ENCODE peak calls at places on chromosomes 2 and 18, in seven cellular contexts. B, P, R, C, S, M and T are unnamed samples.

GRCh38 chr2:18987592-18988073 is 370.8 kb downstream of the OSR1 start:
- DNase-seq in B (peak; percentile 58), P (peak; percentile 77), R (no peak), C (no peak), S (peak; percentile 90), M (peak; percentile 93), T (peak; percentile 76)

GRCh38 chr2:22397847-22398246 is 987.1 kb upstream of the KLHL29 start:
- DNase-seq in B (no peak), P (no peak), R (no peak), C (no peak), S (no peak), M (no peak), T (no peak)

GRCh38 chr18:35753306-35753910 is 171.9 kb downstream of the GALNT1 start:
- DNase-seq in B (no peak), P (no peak), R (no peak), C (no peak), S (peak; percentile 84), M (no peak), T (no peak)

GRCh38 chr2:128560718-128561117 is 242.1 kb upstream of the HS6ST1 start:
- DNase-seq in B (no peak), P (no peak), R (no peak), C (no peak), S (no peak), M (no peak), T (no peak)

GRCh38 chr2:98457045-98457696 is 12.5 kb downstream of the INPP4A start:
- DNase-seq in B (no peak), P (no peak), R (no peak), C (no peak), S (peak; percentile 92), M (peak; percentile 17), T (no peak)

GRCh38 chr18:69172046-69172445 is 228.6 kb upstream of the DOK6 start:
- DNase-seq in B (no peak), P (no peak), R (no peak), C (no peak), S (peak; percentile 64), M (no peak), T (no peak)

GRCh38 chr2:74226648-74227213 is 28.3 kb downstream of the MTHFD2 start:
- DNase-seq in B (peak; percentile 52), P (no peak), R (no peak), C (no peak), S (peak; percentile 9), M (no peak), T (no peak)

GRCh38 chr18:28855524-28855923 is 678.6 kb upstream of the CDH2 start:
- DNase-seq in B (no peak), P (no peak), R (no peak), C (no peak), S (peak; percentile 48), M (no peak), T (no peak)

GRCh38 chr2:150909613-150910012 is 352.1 kb downstream of the RBM43 start:
- DNase-seq in B (no peak), P (no peak), R (no peak), C (no peak), S (no peak), M (no peak), T (no peak)

GRCh38 chr2:240840435-240841060 is 20.5 kb upstream of the KIF1A start:
- DNase-seq in B (no peak), P (peak; percentile 88), R (peak; percentile 15), C (peak; percentile 80), S (peak; percentile 51), M (peak; percentile 23), T (peak; percentile 69)

GRCh38 chr2:218270721-218271486 is 585 bp downstream of the PNKD start:
- DNase-seq in B (no peak), P (peak; percentile 52), R (no peak), C (no peak), S (no peak), M (no peak), T (no peak)

GRCh38 chr2:218271865-218272530 is 1.7 kb downstream of the PNKD start:
- DNase-seq in B (no peak), P (no peak), R (no peak), C (no peak), S (no peak), M (no peak), T (no peak)

GRCh38 chr2:218271487-218271797 is 1.1 kb downstream of the PNKD start:
- DNase-seq in B (no peak), P (peak; percentile 38), R (no peak), C (no peak), S (peak; percentile 56), M (no peak), T (no peak)

GRCh38 chr2:218273908-218274249 is 3.6 kb downstream of the PNKD start:
- DNase-seq in B (no peak), P (no peak), R (no peak), C (no peak), S (no peak), M (no peak), T (no peak)

DNA sequence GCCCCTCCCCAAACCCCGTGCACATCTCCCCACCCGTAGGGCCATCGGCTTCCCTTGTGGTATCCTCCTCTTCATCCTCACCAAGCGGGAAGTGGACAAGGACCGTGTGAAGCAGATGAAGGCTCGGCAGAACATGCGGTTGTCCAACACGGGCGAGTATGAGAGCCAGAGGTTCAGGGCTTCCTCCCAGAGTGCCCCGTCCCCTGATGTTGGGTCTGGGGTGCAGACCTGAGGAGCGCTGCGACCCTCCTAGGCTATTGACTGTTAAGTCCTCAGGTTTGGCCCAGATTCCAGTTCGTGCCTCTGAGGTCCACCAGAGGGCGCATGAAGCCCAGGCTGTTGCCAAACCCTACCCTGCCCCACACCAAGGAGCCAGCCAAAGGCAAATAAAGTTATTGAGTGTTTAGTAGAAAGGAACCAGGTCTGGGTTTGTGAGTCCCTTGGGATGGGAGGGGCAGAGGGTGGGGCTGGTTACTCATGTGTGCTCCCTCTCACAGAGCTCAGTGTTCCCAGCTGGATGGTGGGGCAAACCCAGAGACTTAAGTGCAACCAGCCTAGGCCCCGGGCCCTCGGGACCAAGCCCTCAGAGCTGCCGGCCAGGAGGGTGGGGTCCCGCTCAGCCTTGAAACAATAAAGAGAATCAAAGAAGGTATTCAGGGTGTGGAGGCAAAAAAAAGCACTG is 2.4 kb downstream of the PNKD start:
- DNase-seq in B (peak; percentile 87), P (peak; percentile 94), R (peak; percentile 80), C (peak; percentile 86), S (peak; percentile 98), M (peak; percentile 98), T (peak; percentile 92)
- H3K4me3 ChIP-seq in B (peak overlapping the region; percentile 5), P (no peak overlapping the region), R (no peak overlapping the region), C (peak overlapping the region; percentile 96), S (peak overlapping the region; percentile 9), M (no peak overlapping the region), T (no peak overlapping the region)

GRCh38 chr18:57352271-57352701 is at the start of gene ST8SIA3:
- DNase-seq in B (no peak), P (no peak), R (no peak), C (no peak), S (no peak), M (no peak), T (no peak)

GRCh38 chr18:57353137-57353939 is 981 bp downstream of the ST8SIA3 start:
- DNase-seq in B (no peak), P (peak; percentile 19), R (no peak), C (peak; percentile 48), S (no peak), M (no peak), T (no peak)

GRCh38 chr18:57359433-57359832 is 7.1 kb downstream of the ST8SIA3 start:
- DNase-seq in B (no peak), P (no peak), R (no peak), C (no peak), S (no peak), M (no peak), T (no peak)

GRCh38 chr18:57352761-57353136 is 392 bp downstream of the ST8SIA3 start:
- DNase-seq in B (no peak), P (no peak), R (no peak), C (peak; percentile 50), S (no peak), M (no peak), T (no peak)

DNA sequence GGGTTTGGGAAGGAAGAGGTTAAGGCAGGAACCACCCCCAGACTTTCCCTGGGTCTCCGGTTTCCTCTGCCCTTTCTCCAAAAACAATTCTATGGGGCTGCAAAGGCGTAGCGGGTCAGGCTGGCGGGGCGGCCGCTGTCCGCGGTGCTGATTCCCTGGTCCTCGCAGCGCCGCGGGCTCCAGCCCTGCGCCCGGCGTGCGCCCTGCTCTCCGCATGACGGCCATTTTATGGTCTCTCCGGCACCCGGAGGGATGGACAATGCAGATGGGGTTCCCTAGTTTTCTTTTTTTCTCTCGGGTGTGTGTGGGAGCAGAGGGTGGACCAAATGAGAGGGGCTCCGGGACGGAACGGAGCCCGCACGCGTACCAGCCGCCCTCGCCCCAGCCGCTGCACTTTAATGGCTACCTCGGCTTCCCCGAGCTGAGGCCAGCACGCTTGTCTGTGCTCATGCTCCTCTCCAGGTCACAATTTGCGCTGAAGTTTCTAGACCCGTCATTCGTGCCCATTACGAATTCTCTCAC is 1.6 kb downstream of the ST8SIA3 start:
- DNase-seq in B (no peak), P (peak; percentile 85), R (no peak), C (peak; percentile 64), S (peak; percentile 52), M (no peak), T (no peak)
- H3K4me3 ChIP-seq in B (no peak overlapping the region), P (no peak overlapping the region), R (no peak overlapping the region), C (peak overlapping the region; percentile 68), S (no peak overlapping the region), M (no peak overlapping the region), T (no peak overlapping the region)

GRCh38 chr2:47172922-47173695 is 18.0 kb upstream of the STPG4 start:
- DNase-seq in B (no peak), P (no peak), R (no peak), C (no peak), S (no peak), M (no peak), T (no peak)
- H3K4me3 ChIP-seq in B (peak overlapping the region; percentile 80), P (peak overlapping the region; percentile 94), R (no peak overlapping the region), C (peak overlapping the region; percentile 98), S (peak overlapping the region; percentile 92), M (no peak overlapping the region), T (peak overlapping the region; percentile 60)

DNA sequence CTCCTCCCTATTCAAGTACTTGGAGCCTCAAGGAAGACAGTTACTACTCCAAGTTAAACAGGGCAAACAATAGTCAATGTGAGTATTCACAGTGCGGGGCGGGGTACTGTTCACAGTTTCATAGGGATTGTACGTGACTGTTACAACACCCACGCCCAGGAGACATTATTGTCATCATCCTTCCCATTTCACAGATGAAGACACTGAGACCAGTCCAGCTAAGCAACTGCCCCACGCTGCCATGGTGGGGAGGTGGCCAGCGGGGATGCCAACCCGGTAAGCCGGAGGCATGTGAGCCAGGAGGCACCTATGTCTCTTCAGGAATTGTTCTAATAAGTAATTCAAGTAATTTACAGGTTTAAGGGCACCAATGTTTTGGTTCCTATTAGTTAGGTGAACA is 982 bp downstream of the HJURP start:
- DNase-seq in B (no peak), P (no peak), R (no peak), C (no peak), S (peak; percentile 31), M (peak; percentile 45), T (no peak)
- H3K4me3 ChIP-seq in B (no peak overlapping the region), P (peak overlapping the region; percentile 21), R (peak overlapping the region; percentile 83), C (peak overlapping the region; percentile 67), S (peak overlapping the region; percentile 84), M (no peak overlapping the region), T (no peak overlapping the region)